ENCODE peak calls at places on chromosomes 5 and 9, in eight cellular contexts. One of them, this sample, is unnamed.

GRCh38 chr9:79382468-79382867 is 189.3 kb upstream of the TLE4 start:
- DNase-seq in tibial artery: no peak
- DNase-seq in NT2/D1: no peak
- DNase-seq in mesendoderm: peak; percentile 80
- DNase-seq in A549: peak; percentile 12
- DNase-seq in WERI-Rb-1: no peak
- DNase-seq in cardiac fibroblast: no peak
- DNase-seq in choroid plexus epithelial cell: no peak
- DNase-seq in this sample: no peak

GRCh38 chr9:92183449-92183848 is 68.2 kb upstream of the SPTLC1 start:
- DNase-seq in tibial artery: no peak
- DNase-seq in NT2/D1: no peak
- DNase-seq in mesendoderm: no peak
- DNase-seq in A549: no peak
- DNase-seq in WERI-Rb-1: no peak
- DNase-seq in cardiac fibroblast: no peak
- DNase-seq in choroid plexus epithelial cell: no peak
- DNase-seq in this sample: no peak

GRCh38 chr9:134816264-134816663 is 64.3 kb upstream of the FCN2 start:
- DNase-seq in tibial artery: no peak
- DNase-seq in NT2/D1: no peak
- DNase-seq in mesendoderm: no peak
- DNase-seq in A549: no peak
- DNase-seq in WERI-Rb-1: no peak
- DNase-seq in cardiac fibroblast: no peak
- DNase-seq in choroid plexus epithelial cell: no peak
- DNase-seq in this sample: no peak

GRCh38 chr9:111316796-111317195 is 13.2 kb downstream of the OR2K2 start:
- DNase-seq in tibial artery: no peak
- DNase-seq in NT2/D1: no peak
- DNase-seq in mesendoderm: no peak
- DNase-seq in A549: no peak
- DNase-seq in WERI-Rb-1: no peak
- DNase-seq in cardiac fibroblast: peak; percentile 51
- DNase-seq in choroid plexus epithelial cell: no peak
- DNase-seq in this sample: no peak

GRCh38 chr5:2330731-2331130 is 420.7 kb downstream of the IRX2 start:
- DNase-seq in tibial artery: no peak
- DNase-seq in NT2/D1: no peak
- DNase-seq in mesendoderm: no peak
- DNase-seq in A549: no peak
- DNase-seq in WERI-Rb-1: no peak
- DNase-seq in cardiac fibroblast: no peak
- DNase-seq in choroid plexus epithelial cell: no peak
- DNase-seq in this sample: no peak

GRCh38 chr9:121756477-121757285 is 105.2 kb downstream of the DAB2IP start:
- DNase-seq in tibial artery: no peak
- DNase-seq in NT2/D1: no peak
- DNase-seq in mesendoderm: no peak
- DNase-seq in A549: no peak
- DNase-seq in WERI-Rb-1: no peak
- DNase-seq in cardiac fibroblast: no peak
- DNase-seq in choroid plexus epithelial cell: no peak
- DNase-seq in this sample: no peak

GRCh38 chr9:414595-414994 is 199.9 kb downstream of the DOCK8 start:
- DNase-seq in tibial artery: no peak
- DNase-seq in NT2/D1: no peak
- DNase-seq in mesendoderm: no peak
- DNase-seq in A549: no peak
- DNase-seq in WERI-Rb-1: no peak
- DNase-seq in cardiac fibroblast: no peak
- DNase-seq in choroid plexus epithelial cell: no peak
- DNase-seq in this sample: no peak

GRCh38 chr9:26437056-26437711 is 455.4 kb downstream of the CAAP1 start:
- DNase-seq in tibial artery: no peak
- DNase-seq in NT2/D1: peak; percentile 6
- DNase-seq in mesendoderm: peak; percentile 36
- DNase-seq in A549: no peak
- DNase-seq in WERI-Rb-1: no peak
- DNase-seq in cardiac fibroblast: no peak
- DNase-seq in choroid plexus epithelial cell: no peak
- DNase-seq in this sample: no peak

This sample was measured in SK-N-DZ.